ENCODE peak calls at places on chromosome 20, in four cellular contexts. One of them, this sample, is unnamed. For H3K9me3 and H3K4me1, the result is how much of the 10 kb centered on the place peaks cover.

GRCh38 chr20:10843161-10843711 is 169.4 kb upstream of the JAG1 start:
- DNase-seq in A549: no peak
- DNase-seq in aorta: no peak
- DNase-seq in fibroblast of lung: peak
- DNase-seq in this sample: no peak

GRCh38 chr20:53748821-53749402 is 155.3 kb upstream of the ZNF217 start:
- DNase-seq in A549: peak
- DNase-seq in aorta: no peak
- DNase-seq in fibroblast of lung: peak
- DNase-seq in this sample: no peak

GRCh38 chr20:36745234-36745926 is 510 bp downstream of the NDRG3 start:
- DNase-seq in A549: peak
- DNase-seq in aorta: peak
- DNase-seq in fibroblast of lung: no peak
- DNase-seq in this sample: peak

GRCh38 chr20:16411361-16411760 is 161.9 kb downstream of the KIF16B start:
- DNase-seq in A549: no peak
- DNase-seq in aorta: no peak
- DNase-seq in fibroblast of lung: no peak
- DNase-seq in this sample: no peak

GRCh38 chr20:64104667-64105451 is 2.5 kb downstream of the NPBWR2 start:
- DNase-seq in A549: no peak
- DNase-seq in aorta: peak
- DNase-seq in fibroblast of lung: no peak
- DNase-seq in this sample: peak

GRCh38 chr20:31721408-31722332 is 998 bp downstream of the BCL2L1 start:
- DNase-seq in A549: no peak
- DNase-seq in aorta: no peak
- DNase-seq in fibroblast of lung: no peak
- DNase-seq in this sample: peak

GRCh38 chr20:24305366-24305765 is 164.1 kb upstream of the SYNDIG1 start:
- DNase-seq in A549: no peak
- DNase-seq in aorta: no peak
- DNase-seq in fibroblast of lung: no peak
- DNase-seq in this sample: no peak

GRCh38 chr20:47306095-47306494 is 50.4 kb downstream of the ZMYND8 start:
- DNase-seq in A549: no peak
- DNase-seq in aorta: no peak
- DNase-seq in fibroblast of lung: no peak
- DNase-seq in this sample: peak

GRCh38 chr20:58224097-58224496 is 4.4 kb downstream of the ANKRD60 start:
- DNase-seq in A549: no peak
- DNase-seq in aorta: no peak
- DNase-seq in fibroblast of lung: no peak
- DNase-seq in this sample: no peak

GRCh38 chr20:51100617-51101016 is 77.7 kb upstream of the KCNG1 start:
- DNase-seq in A549: no peak
- DNase-seq in aorta: no peak
- DNase-seq in fibroblast of lung: no peak
- DNase-seq in this sample: no peak

GRCh38 chr20:35224536-35224935 is 2.0 kb upstream of the MMP24 start:
- DNase-seq in A549: no peak
- DNase-seq in aorta: no peak
- DNase-seq in fibroblast of lung: no peak
- DNase-seq in this sample: no peak

GRCh38 chr20:3189561-3190131 is 14.8 kb downstream of the DDRGK1 start:
- DNase-seq in A549: no peak
- DNase-seq in aorta: no peak
- DNase-seq in fibroblast of lung: no peak
- DNase-seq in this sample: no peak

GRCh38 chr20:8545212-8545611 is 413.1 kb downstream of the PLCB1 start:
- DNase-seq in A549: no peak
- DNase-seq in aorta: no peak
- DNase-seq in fibroblast of lung: no peak
- DNase-seq in this sample: no peak

GRCh38 chr20:51220293-51220706 is 197.4 kb upstream of the KCNG1 start:
- DNase-seq in A549: peak
- DNase-seq in aorta: no peak
- DNase-seq in fibroblast of lung: peak
- DNase-seq in this sample: peak

GRCh38 chr20:23356203-23356602 is 5.6 kb downstream of the NXT1 start:
- DNase-seq in A549: no peak
- DNase-seq in aorta: no peak
- DNase-seq in fibroblast of lung: no peak
- DNase-seq in this sample: no peak

GRCh38 chr20:45374966-45375365 is 3.2 kb downstream of the TP53TG5 start:
- DNase-seq in A549: no peak
- DNase-seq in aorta: no peak
- DNase-seq in fibroblast of lung: no peak
- DNase-seq in this sample: no peak

GRCh38 chr20:10978713-10979112 is 304.9 kb upstream of the JAG1 start:
- DNase-seq in A549: no peak
- DNase-seq in aorta: no peak
- DNase-seq in fibroblast of lung: no peak
- DNase-seq in this sample: no peak

GRCh38 chr20:16107172-16107870 is 465.9 kb downstream of the KIF16B start:
- DNase-seq in A549: no peak
- DNase-seq in aorta: no peak
- DNase-seq in fibroblast of lung: no peak
- DNase-seq in this sample: no peak

GRCh38 chr20:57951549-57951948 is 241.7 kb upstream of the PMEPA1 start:
- DNase-seq in A549: no peak
- DNase-seq in aorta: no peak
- DNase-seq in fibroblast of lung: no peak
- DNase-seq in this sample: no peak

GRCh38 chr20:37314099-37314498 is 24.6 kb downstream of the MANBAL start:
- DNase-seq in A549: no peak
- DNase-seq in aorta: peak
- DNase-seq in fibroblast of lung: no peak
- DNase-seq in this sample: no peak

GRCh38 chr20:49286689-49287551 is 9.1 kb upstream of the ZNFX1 start:
- DNase-seq in A549: peak
- DNase-seq in aorta: no peak
- DNase-seq in fibroblast of lung: no peak
- DNase-seq in this sample: no peak
- H3K9me3 ChIP-seq in A549: under half
- H3K9me3 ChIP-seq in aorta: under half
- H3K9me3 ChIP-seq in fibroblast of lung: under half
- H3K9me3 ChIP-seq in this sample: under half

GRCh38 chr20:5131502-5131901 is 4.7 kb downstream of the CDS2 start:
- DNase-seq in A549: no peak
- DNase-seq in aorta: no peak
- DNase-seq in fibroblast of lung: no peak
- DNase-seq in this sample: no peak

GRCh38 chr20:5140195-5140594 is 13.4 kb downstream of the CDS2 start:
- DNase-seq in A549: no peak
- DNase-seq in aorta: no peak
- DNase-seq in fibroblast of lung: no peak
- DNase-seq in this sample: no peak

GRCh38 chr20:5136096-5136495 is 9.3 kb downstream of the CDS2 start:
- DNase-seq in A549: no peak
- DNase-seq in aorta: no peak
- DNase-seq in fibroblast of lung: no peak
- DNase-seq in this sample: no peak

GRCh38 chr20:5133998-5134397 is 7.2 kb downstream of the CDS2 start:
- DNase-seq in A549: no peak
- DNase-seq in aorta: no peak
- DNase-seq in fibroblast of lung: no peak
- DNase-seq in this sample: no peak

DNA sequence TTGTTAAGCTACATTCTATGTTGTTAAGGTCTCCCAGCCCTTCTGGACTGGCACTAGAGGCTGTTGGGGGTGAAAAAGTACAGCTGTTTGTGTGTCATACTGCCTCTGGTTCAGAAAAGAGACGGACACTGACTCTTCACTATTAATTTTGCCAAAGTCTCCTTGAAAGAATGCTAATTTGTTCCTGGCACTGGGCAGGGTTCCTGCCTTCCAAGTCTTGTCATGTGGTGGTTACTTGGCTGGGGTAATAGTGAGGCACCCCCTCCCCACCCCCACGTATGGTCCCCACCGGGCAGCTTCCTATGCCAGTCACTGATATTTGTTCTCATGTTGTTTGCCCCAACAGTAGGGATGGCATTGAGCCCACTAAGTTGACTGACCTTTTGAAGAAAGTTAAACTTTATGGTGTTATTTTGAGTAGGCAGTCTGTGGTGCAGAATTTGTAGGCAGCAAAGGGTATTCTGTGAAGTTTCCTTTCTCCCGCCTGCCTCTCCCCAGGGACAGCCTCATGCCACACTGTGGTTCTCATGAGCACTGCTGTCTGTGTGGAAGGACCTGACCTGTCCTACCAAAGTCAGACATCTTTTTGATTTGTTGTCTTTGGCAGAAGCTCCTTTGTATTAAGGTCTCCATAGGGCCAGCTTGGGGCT is 8.7 kb downstream of the CDS2 start:
- DNase-seq in A549: no peak
- DNase-seq in aorta: no peak
- DNase-seq in fibroblast of lung: no peak
- DNase-seq in this sample: no peak
- H3K4me1 ChIP-seq in A549: under half
- H3K4me1 ChIP-seq in aorta: under half
- H3K4me1 ChIP-seq in fibroblast of lung: under half
- H3K4me1 ChIP-seq in this sample: under half

DNA sequence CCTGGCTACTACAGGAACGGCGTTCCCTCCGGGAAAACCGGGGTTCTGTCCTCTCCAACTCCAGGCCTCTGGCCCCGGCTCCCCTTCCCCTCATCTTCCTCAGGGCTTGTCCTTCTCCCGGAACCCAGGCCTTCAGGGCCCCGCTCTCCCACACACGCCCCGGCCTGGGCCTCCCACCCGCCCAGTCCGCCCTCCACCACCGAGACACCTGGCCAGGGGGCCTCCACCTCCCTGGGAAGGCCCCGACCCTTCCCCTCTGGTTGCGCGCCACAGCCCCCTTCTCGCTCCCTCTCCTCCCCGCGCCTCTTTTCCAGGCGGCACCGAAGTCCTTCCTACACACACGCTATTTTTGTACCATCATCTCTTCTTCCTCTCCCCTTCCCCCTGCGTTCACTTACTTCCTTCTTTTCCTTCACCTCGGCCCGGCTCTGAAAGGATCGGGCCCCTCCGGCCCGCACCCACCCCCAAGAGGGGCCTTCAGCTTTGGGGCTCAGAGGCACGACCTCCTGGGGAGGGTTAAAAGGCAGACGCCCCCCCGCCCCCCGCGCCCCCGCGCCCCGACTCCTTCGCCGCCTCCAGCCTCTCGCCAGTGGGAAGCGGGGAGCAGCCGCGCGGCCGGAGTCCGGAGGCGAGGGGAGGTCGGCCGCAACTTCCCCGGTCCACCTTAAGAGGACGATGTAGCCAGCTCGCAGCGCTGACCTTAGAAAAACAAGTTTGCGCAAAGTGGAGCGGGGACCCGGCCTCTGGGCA is 1.3 kb upstream of the SIRPA start:
- DNase-seq in A549: peak
- DNase-seq in aorta: peak
- DNase-seq in fibroblast of lung: no peak
- DNase-seq in this sample: peak
- H3K4me3 ChIP-seq in A549: peak
- H3K4me3 ChIP-seq in aorta: peak
- H3K4me3 ChIP-seq in fibroblast of lung: peak
- H3K4me3 ChIP-seq in this sample: peak

GRCh38 chr20:59349277-59349676 is 48.9 kb downstream of the EDN3 start:
- DNase-seq in A549: no peak
- DNase-seq in aorta: no peak
- DNase-seq in fibroblast of lung: no peak
- DNase-seq in this sample: no peak

GRCh38 chr20:59354460-59354859 is 54.0 kb downstream of the EDN3 start:
- DNase-seq in A549: no peak
- DNase-seq in aorta: no peak
- DNase-seq in fibroblast of lung: no peak
- DNase-seq in this sample: no peak

GRCh38 chr20:59350330-59351147 is 50.1 kb downstream of the EDN3 start:
- DNase-seq in A549: no peak
- DNase-seq in aorta: no peak
- DNase-seq in fibroblast of lung: no peak
- DNase-seq in this sample: no peak

GRCh38 chr20:59355242-59355641 is 54.8 kb downstream of the EDN3 start:
- DNase-seq in A549: no peak
- DNase-seq in aorta: no peak
- DNase-seq in fibroblast of lung: no peak
- DNase-seq in this sample: no peak

GRCh38 chr20:59351148-59352040 is 51.0 kb downstream of the EDN3 start:
- DNase-seq in A549: peak
- DNase-seq in aorta: no peak
- DNase-seq in fibroblast of lung: no peak
- DNase-seq in this sample: no peak
- H3K9me3 ChIP-seq in A549: under half
- H3K9me3 ChIP-seq in aorta: under half
- H3K9me3 ChIP-seq in fibroblast of lung: under half
- H3K9me3 ChIP-seq in this sample: under half

GRCh38 chr20:62368303-62368628 is 1.2 kb upstream of the LAMA5 start:
- DNase-seq in A549: no peak
- DNase-seq in aorta: no peak
- DNase-seq in fibroblast of lung: no peak
- DNase-seq in this sample: no peak

GRCh38 chr20:62366370-62367135 is 559 bp downstream of the LAMA5 start:
- DNase-seq in A549: peak
- DNase-seq in aorta: peak
- DNase-seq in fibroblast of lung: no peak
- DNase-seq in this sample: no peak

GRCh38 chr20:62367483-62368302 is 581 bp upstream of the LAMA5 start:
- DNase-seq in A549: peak
- DNase-seq in aorta: peak
- DNase-seq in fibroblast of lung: no peak
- DNase-seq in this sample: no peak

GRCh38 chr20:62365814-62366369 is 1.2 kb downstream of the LAMA5 start:
- DNase-seq in A549: peak
- DNase-seq in aorta: peak
- DNase-seq in fibroblast of lung: no peak
- DNase-seq in this sample: peak

GRCh38 chr20:62367136-62367482 is at the start of gene LAMA5:
- DNase-seq in A549: peak
- DNase-seq in aorta: peak
- DNase-seq in fibroblast of lung: no peak
- DNase-seq in this sample: no peak
- H3K4me1 ChIP-seq in A549: half or more
- H3K4me1 ChIP-seq in aorta: under half
- H3K4me1 ChIP-seq in fibroblast of lung: under half
- H3K4me1 ChIP-seq in this sample: under half

This sample was measured in tibial artery.